ENCODE peak calls at places on chromosomes 7 and 10, in five cellular contexts. A is K562, H is upper lobe of left lung, X is A549, B is GM12878. J is an unnamed sample.

GRCh38 chr10:93566435-93567276 is at the start of gene FFAR4:
- ATAC-seq in A (no peak), H (peak; percentile 50), X (peak; percentile 70), B (no peak), J (peak; percentile 68)

GRCh38 chr10:122849090-122849489 is 3.4 kb upstream of the CUZD1 start:
- ATAC-seq in A (no peak), H (no peak), X (no peak), B (no peak), J (no peak)

GRCh38 chr10:78875932-78876331 is 192.8 kb upstream of the ZMIZ1 start:
- ATAC-seq in A (no peak), H (no peak), X (no peak), B (no peak), J (no peak)

GRCh38 chr10:113922787-113923570 is 68.5 kb downstream of the NHLRC2 start:
- ATAC-seq in A (no peak), H (no peak), X (no peak), B (peak; percentile 51), J (no peak)

GRCh38 chr7:97373743-97374142 is 256.2 kb downstream of the SDHAF3 start:
- ATAC-seq in A (no peak), H (no peak), X (no peak), B (no peak), J (no peak)

GRCh38 chr7:46603296-46603701 is 682.2 kb upstream of the IGFBP3 start:
- ATAC-seq in A (no peak), H (peak; percentile 44), X (no peak), B (no peak), J (peak; percentile 58)

GRCh38 chr10:124647421-124648130 is 96.6 kb downstream of the FAM53B start:
- ATAC-seq in A (peak; percentile 88), H (peak; percentile 86), X (no peak), B (peak; percentile 79), J (peak; percentile 63)

GRCh38 chr7:128444242-128444641 is 11.4 kb upstream of the HILPDA start:
- ATAC-seq in A (no peak), H (peak; percentile 15), X (peak; percentile 23), B (peak; percentile 42), J (no peak)

GRCh38 chr7:25517906-25518305 is 289.6 kb upstream of the NPVF start:
- ATAC-seq in A (no peak), H (no peak), X (no peak), B (no peak), J (no peak)

GRCh38 chr7:152120210-152120609 is 94.7 kb downstream of the GALNT11 start:
- ATAC-seq in A (no peak), H (no peak), X (no peak), B (no peak), J (no peak)

GRCh38 chr7:152121432-152121831 is 96.0 kb downstream of the GALNT11 start:
- ATAC-seq in A (no peak), H (no peak), X (no peak), B (no peak), J (no peak)

GRCh38 chr7:152117356-152117755 is 91.9 kb downstream of the GALNT11 start:
- ATAC-seq in A (no peak), H (no peak), X (no peak), B (no peak), J (no peak)

GRCh38 chr7:152122540-152122939 is 97.1 kb downstream of the GALNT11 start:
- ATAC-seq in A (no peak), H (no peak), X (no peak), B (no peak), J (no peak)

DNA sequence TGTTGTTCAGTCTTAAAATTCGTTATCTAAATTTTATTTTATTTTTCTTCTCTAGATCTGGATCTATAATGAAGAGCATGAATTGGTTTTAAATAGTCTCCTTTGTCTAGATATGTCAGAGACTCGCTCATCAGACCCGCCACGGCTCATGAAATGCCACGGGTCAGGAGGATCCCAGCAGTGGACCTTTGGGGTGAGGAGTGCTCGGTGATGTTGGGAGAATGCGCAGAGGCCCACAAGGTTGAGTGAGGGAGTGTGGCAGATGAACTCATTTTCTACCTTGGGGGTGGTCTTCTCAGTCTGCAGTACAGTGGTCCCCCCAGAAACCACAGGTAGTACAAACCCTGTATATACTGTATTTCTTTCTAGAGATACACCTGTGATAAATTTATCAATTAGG is 95.3 kb downstream of the GALNT11 start:
- ATAC-seq in A (no peak), H (no peak), X (no peak), B (no peak), J (no peak)
- TF ChIP-seq EP300 in A (no peak), H (no peak), X (no peak), B (no peak), J (no peak)

GRCh38 chr7:136134503-136134902 is 157.3 kb upstream of the MTPN start:
- ATAC-seq in A (peak; percentile 59), H (no peak), X (peak; percentile 73), B (no peak), J (no peak)
- TF ChIP-seq CTCF in A (no peak), H (no peak), X (no peak), B (no peak), J (no peak)

DNA sequence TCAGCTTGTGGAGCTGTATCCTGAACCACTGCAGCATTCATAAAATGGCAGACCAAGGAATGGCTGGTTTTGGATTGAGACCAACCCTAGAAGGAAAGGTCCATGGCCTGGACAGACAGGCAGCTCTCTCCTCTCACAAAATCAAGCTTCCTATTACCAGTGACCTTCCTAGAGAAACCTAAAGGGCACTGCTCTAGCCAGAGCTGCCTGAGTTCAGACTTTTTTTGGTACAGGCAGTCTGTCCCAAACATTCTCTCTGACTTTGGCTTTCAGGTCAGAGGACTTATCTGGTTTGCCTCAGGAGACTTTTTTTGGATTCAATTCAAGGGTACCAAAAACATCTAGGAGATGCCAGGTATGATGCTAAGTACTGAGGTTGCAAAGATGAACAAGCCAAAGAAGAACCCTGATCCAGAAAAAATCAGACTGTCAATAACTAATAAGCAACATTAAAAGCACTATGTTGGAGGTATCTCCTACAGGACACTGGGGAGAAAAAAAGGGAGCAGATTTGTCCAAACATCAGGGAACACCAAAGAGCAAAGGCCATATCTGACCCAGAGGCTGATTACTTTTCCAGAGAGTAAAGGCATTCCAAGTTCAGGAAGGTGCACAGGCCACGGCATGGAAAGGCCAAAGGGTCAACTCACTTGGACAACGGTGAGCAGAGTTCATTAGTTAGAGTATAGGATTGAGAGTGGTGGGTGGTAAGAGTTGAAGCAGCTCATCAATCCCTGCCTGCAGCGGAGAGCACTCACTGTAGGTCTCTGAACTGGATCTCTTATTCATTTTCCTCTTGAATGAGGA is 169.0 kb downstream of the CPEB3 start:
- ATAC-seq in A (no peak), H (no peak), X (no peak), B (no peak), J (no peak)
- TF ChIP-seq EP300 in A (no peak), H (no peak), X (no peak), B (no peak), J (no peak)

GRCh38 chr7:112521942-112522341 is 41.2 kb downstream of the LSMEM1 start:
- ATAC-seq in A (no peak), H (no peak), X (peak; percentile 28), B (no peak), J (no peak)

GRCh38 chr7:112511451-112512220 is 30.8 kb downstream of the LSMEM1 start:
- ATAC-seq in A (no peak), H (no peak), X (no peak), B (no peak), J (no peak)

GRCh38 chr7:112515989-112516388 is 35.2 kb downstream of the LSMEM1 start:
- ATAC-seq in A (peak; percentile 85), H (no peak), X (no peak), B (peak; percentile 43), J (no peak)

GRCh38 chr7:112520787-112521186 is 40.0 kb downstream of the LSMEM1 start:
- ATAC-seq in A (no peak), H (no peak), X (no peak), B (no peak), J (no peak)

DNA sequence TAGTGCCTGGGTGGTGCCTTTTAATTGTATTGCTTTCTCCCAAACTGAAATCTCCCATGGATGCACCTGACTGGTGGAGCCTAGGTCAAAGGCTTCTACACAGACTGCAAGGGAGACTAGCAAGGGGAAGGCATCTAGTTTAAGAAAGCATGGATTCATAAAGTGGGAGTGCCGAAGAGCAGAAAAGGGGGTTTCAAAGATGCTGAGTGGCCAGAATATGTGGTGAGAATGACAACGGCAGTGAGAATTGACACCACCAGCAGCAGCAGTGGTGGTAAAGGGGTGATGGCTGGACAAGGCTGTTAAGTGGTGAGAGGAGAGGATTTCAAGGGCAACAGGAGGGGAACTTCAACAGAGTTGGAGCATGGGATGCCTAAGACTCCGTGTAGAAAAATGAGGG is 36.7 kb downstream of the LSMEM1 start:
- ATAC-seq in A (no peak), H (no peak), X (no peak), B (no peak), J (no peak)
- TF ChIP-seq CTCF in A (no peak), H (no peak), X (no peak), B (no peak), J (no peak)

GRCh38 chr10:74542077-74542476 is 284.3 kb upstream of the KAT6B start:
- ATAC-seq in A (no peak), H (peak; percentile 73), X (no peak), B (no peak), J (peak; percentile 91)
- TF ChIP-seq EP300 in A (no peak), H (no peak), X (no peak), B (no peak), J (no peak)

GRCh38 chr7:53656881-53657280 is 621.4 kb downstream of the POM121L12 start:
- ATAC-seq in A (no peak), H (no peak), X (no peak), B (no peak), J (no peak)

GRCh38 chr7:53658956-53659355 is 623.5 kb downstream of the POM121L12 start:
- ATAC-seq in A (no peak), H (no peak), X (no peak), B (no peak), J (no peak)

GRCh38 chr7:53661645-53662217 is 626.3 kb downstream of the POM121L12 start:
- ATAC-seq in A (no peak), H (no peak), X (no peak), B (no peak), J (no peak)

GRCh38 chr7:53657586-53657985 is 622.2 kb downstream of the POM121L12 start:
- ATAC-seq in A (no peak), H (no peak), X (no peak), B (no peak), J (no peak)
- TF ChIP-seq CTCF in A (no peak), H (no peak), X (no peak), B (no peak), J (no peak)

J was measured in gastroesophageal sphincter.